ENCODE peak calls at places on chromosome 15, in six cellular contexts. One of them, this sample, is unnamed.

GRCh38 chr15:65558336-65558735 is 28.1 kb downstream of the HACD3 start:
- DNase-seq in heart left ventricle: no peak
- DNase-seq in effector memory CD8-positive, alpha-beta T cell: no peak
- DNase-seq in cardiac septum: no peak
- DNase-seq in DMS 273 treated with DMSO at 0.1 percent for 48 hours: no peak
- DNase-seq in T-helper 2 cell: no peak
- DNase-seq in this sample: no peak

GRCh38 chr15:52021128-52021671 is 2.2 kb downstream of the MAPK6 start:
- DNase-seq in heart left ventricle: no peak
- DNase-seq in effector memory CD8-positive, alpha-beta T cell: peak; percentile 36
- DNase-seq in cardiac septum: no peak
- DNase-seq in DMS 273 treated with DMSO at 0.1 percent for 48 hours: peak; percentile 25
- DNase-seq in T-helper 2 cell: peak; percentile 51
- DNase-seq in this sample: no peak

GRCh38 chr15:62068787-62069170 is 2.0 kb downstream of the C2CD4A start:
- DNase-seq in heart left ventricle: no peak
- DNase-seq in effector memory CD8-positive, alpha-beta T cell: no peak
- DNase-seq in cardiac septum: no peak
- DNase-seq in DMS 273 treated with DMSO at 0.1 percent for 48 hours: no peak
- DNase-seq in T-helper 2 cell: no peak
- DNase-seq in this sample: no peak

GRCh38 chr15:37079726-37080125 is 20.6 kb downstream of the MEIS2 start:
- DNase-seq in heart left ventricle: no peak
- DNase-seq in effector memory CD8-positive, alpha-beta T cell: no peak
- DNase-seq in cardiac septum: no peak
- DNase-seq in DMS 273 treated with DMSO at 0.1 percent for 48 hours: no peak
- DNase-seq in T-helper 2 cell: no peak
- DNase-seq in this sample: no peak

GRCh38 chr15:88649753-88650551 is 11.1 kb downstream of the ISG20 start:
- DNase-seq in heart left ventricle: no peak
- DNase-seq in effector memory CD8-positive, alpha-beta T cell: no peak
- DNase-seq in cardiac septum: no peak
- DNase-seq in DMS 273 treated with DMSO at 0.1 percent for 48 hours: no peak
- DNase-seq in T-helper 2 cell: no peak
- DNase-seq in this sample: peak; percentile 74

GRCh38 chr15:31974855-31975421 is 55.4 kb upstream of the CHRNA7 start:
- DNase-seq in heart left ventricle: no peak
- DNase-seq in effector memory CD8-positive, alpha-beta T cell: peak; percentile 10
- DNase-seq in cardiac septum: no peak
- DNase-seq in DMS 273 treated with DMSO at 0.1 percent for 48 hours: peak; percentile 31
- DNase-seq in T-helper 2 cell: no peak
- DNase-seq in this sample: no peak

GRCh38 chr15:84816694-84817460 is at the start of gene ALPK3:
- DNase-seq in heart left ventricle: peak; percentile 85
- DNase-seq in effector memory CD8-positive, alpha-beta T cell: no peak
- DNase-seq in cardiac septum: peak; percentile 90
- DNase-seq in DMS 273 treated with DMSO at 0.1 percent for 48 hours: no peak
- DNase-seq in T-helper 2 cell: no peak
- DNase-seq in this sample: peak; percentile 87

GRCh38 chr15:81097893-81098280 is 36.2 kb upstream of the CFAP161 start:
- DNase-seq in heart left ventricle: peak; percentile 59
- DNase-seq in effector memory CD8-positive, alpha-beta T cell: no peak
- DNase-seq in cardiac septum: no peak
- DNase-seq in DMS 273 treated with DMSO at 0.1 percent for 48 hours: peak; percentile 7
- DNase-seq in T-helper 2 cell: no peak
- DNase-seq in this sample: no peak

GRCh38 chr15:99651023-99651807 is 82.0 kb downstream of the LYSMD4 start:
- DNase-seq in heart left ventricle: no peak
- DNase-seq in effector memory CD8-positive, alpha-beta T cell: no peak
- DNase-seq in cardiac septum: no peak
- DNase-seq in DMS 273 treated with DMSO at 0.1 percent for 48 hours: no peak
- DNase-seq in T-helper 2 cell: no peak
- DNase-seq in this sample: no peak

GRCh38 chr15:80105193-80105984 is 45.9 kb downstream of the ZFAND6 start:
- DNase-seq in heart left ventricle: no peak
- DNase-seq in effector memory CD8-positive, alpha-beta T cell: no peak
- DNase-seq in cardiac septum: no peak
- DNase-seq in DMS 273 treated with DMSO at 0.1 percent for 48 hours: no peak
- DNase-seq in T-helper 2 cell: no peak
- DNase-seq in this sample: no peak

GRCh38 chr15:48361690-48362089 is 30.5 kb downstream of the DUT start:
- DNase-seq in heart left ventricle: no peak
- DNase-seq in effector memory CD8-positive, alpha-beta T cell: no peak
- DNase-seq in cardiac septum: no peak
- DNase-seq in DMS 273 treated with DMSO at 0.1 percent for 48 hours: no peak
- DNase-seq in T-helper 2 cell: no peak
- DNase-seq in this sample: no peak

GRCh38 chr15:57591822-57592367 is at the start of gene MYZAP:
- DNase-seq in heart left ventricle: peak; percentile 82
- DNase-seq in effector memory CD8-positive, alpha-beta T cell: no peak
- DNase-seq in cardiac septum: peak; percentile 81
- DNase-seq in DMS 273 treated with DMSO at 0.1 percent for 48 hours: no peak
- DNase-seq in T-helper 2 cell: peak; percentile 27
- DNase-seq in this sample: no peak

GRCh38 chr15:70016511-70016994 is 81.2 kb downstream of the TLE3 start:
- DNase-seq in heart left ventricle: no peak
- DNase-seq in effector memory CD8-positive, alpha-beta T cell: no peak
- DNase-seq in cardiac septum: peak; percentile 31
- DNase-seq in DMS 273 treated with DMSO at 0.1 percent for 48 hours: no peak
- DNase-seq in T-helper 2 cell: no peak
- DNase-seq in this sample: peak; percentile 60

GRCh38 chr15:69679623-69680228 is 227.1 kb downstream of the RPLP1 start:
- DNase-seq in heart left ventricle: no peak
- DNase-seq in effector memory CD8-positive, alpha-beta T cell: peak; percentile 24
- DNase-seq in cardiac septum: no peak
- DNase-seq in DMS 273 treated with DMSO at 0.1 percent for 48 hours: no peak
- DNase-seq in T-helper 2 cell: no peak
- DNase-seq in this sample: no peak

GRCh38 chr15:72184165-72184811 is 13.3 kb downstream of the GRAMD2A start:
- DNase-seq in heart left ventricle: no peak
- DNase-seq in effector memory CD8-positive, alpha-beta T cell: no peak
- DNase-seq in cardiac septum: no peak
- DNase-seq in DMS 273 treated with DMSO at 0.1 percent for 48 hours: no peak
- DNase-seq in T-helper 2 cell: no peak
- DNase-seq in this sample: no peak

GRCh38 chr15:31856581-31856980 is 173.7 kb upstream of the CHRNA7 start:
- DNase-seq in heart left ventricle: no peak
- DNase-seq in effector memory CD8-positive, alpha-beta T cell: no peak
- DNase-seq in cardiac septum: no peak
- DNase-seq in DMS 273 treated with DMSO at 0.1 percent for 48 hours: no peak
- DNase-seq in T-helper 2 cell: no peak
- DNase-seq in this sample: no peak

GRCh38 chr15:75043509-75044257 is 20.3 kb downstream of the PPCDC start:
- DNase-seq in heart left ventricle: peak; percentile 97
- DNase-seq in effector memory CD8-positive, alpha-beta T cell: peak; percentile 6
- DNase-seq in cardiac septum: peak; percentile 98
- DNase-seq in DMS 273 treated with DMSO at 0.1 percent for 48 hours: peak; percentile 26
- DNase-seq in T-helper 2 cell: no peak
- DNase-seq in this sample: peak; percentile 97

GRCh38 chr15:63042879-63043340 is 363 bp downstream of the TPM1 start:
- DNase-seq in heart left ventricle: peak; percentile 69
- DNase-seq in effector memory CD8-positive, alpha-beta T cell: no peak
- DNase-seq in cardiac septum: no peak
- DNase-seq in DMS 273 treated with DMSO at 0.1 percent for 48 hours: no peak
- DNase-seq in T-helper 2 cell: no peak
- DNase-seq in this sample: no peak

GRCh38 chr15:73330206-73331051 is 38.3 kb downstream of the HCN4 start:
- DNase-seq in heart left ventricle: peak; percentile 60
- DNase-seq in effector memory CD8-positive, alpha-beta T cell: no peak
- DNase-seq in cardiac septum: peak; percentile 70
- DNase-seq in DMS 273 treated with DMSO at 0.1 percent for 48 hours: no peak
- DNase-seq in T-helper 2 cell: no peak
- DNase-seq in this sample: peak; percentile 82

GRCh38 chr15:53976844-53977392 is 1.3 kb upstream of the UNC13C start:
- DNase-seq in heart left ventricle: no peak
- DNase-seq in effector memory CD8-positive, alpha-beta T cell: no peak
- DNase-seq in cardiac septum: no peak
- DNase-seq in DMS 273 treated with DMSO at 0.1 percent for 48 hours: no peak
- DNase-seq in T-helper 2 cell: no peak
- DNase-seq in this sample: no peak

GRCh38 chr15:96331141-96331941 is 841 bp downstream of the NR2F2 start:
- DNase-seq in heart left ventricle: peak; percentile 65
- DNase-seq in effector memory CD8-positive, alpha-beta T cell: no peak
- DNase-seq in cardiac septum: no peak
- DNase-seq in DMS 273 treated with DMSO at 0.1 percent for 48 hours: no peak
- DNase-seq in T-helper 2 cell: no peak
- DNase-seq in this sample: no peak

GRCh38 chr15:77393471-77393840 is 26.4 kb downstream of the PEAK1 start:
- DNase-seq in heart left ventricle: no peak
- DNase-seq in effector memory CD8-positive, alpha-beta T cell: no peak
- DNase-seq in cardiac septum: no peak
- DNase-seq in DMS 273 treated with DMSO at 0.1 percent for 48 hours: no peak
- DNase-seq in T-helper 2 cell: no peak
- DNase-seq in this sample: no peak

GRCh38 chr15:39789736-39790135 is 7.1 kb upstream of the FSIP1 start:
- DNase-seq in heart left ventricle: no peak
- DNase-seq in effector memory CD8-positive, alpha-beta T cell: no peak
- DNase-seq in cardiac septum: no peak
- DNase-seq in DMS 273 treated with DMSO at 0.1 percent for 48 hours: no peak
- DNase-seq in T-helper 2 cell: no peak
- DNase-seq in this sample: no peak

GRCh38 chr15:78540135-78540954 is at the start of gene PSMA4:
- DNase-seq in heart left ventricle: peak; percentile 97
- DNase-seq in effector memory CD8-positive, alpha-beta T cell: peak; percentile 94
- DNase-seq in cardiac septum: peak; percentile 98
- DNase-seq in DMS 273 treated with DMSO at 0.1 percent for 48 hours: peak; percentile 44
- DNase-seq in T-helper 2 cell: peak; percentile 91
- DNase-seq in this sample: peak; percentile 97

GRCh38 chr15:96119734-96120133 is 210.8 kb upstream of the NR2F2 start:
- DNase-seq in heart left ventricle: no peak
- DNase-seq in effector memory CD8-positive, alpha-beta T cell: no peak
- DNase-seq in cardiac septum: no peak
- DNase-seq in DMS 273 treated with DMSO at 0.1 percent for 48 hours: no peak
- DNase-seq in T-helper 2 cell: no peak
- DNase-seq in this sample: no peak

GRCh38 chr15:52317022-52317421 is 21.4 kb upstream of the MYO5C start:
- DNase-seq in heart left ventricle: no peak
- DNase-seq in effector memory CD8-positive, alpha-beta T cell: no peak
- DNase-seq in cardiac septum: no peak
- DNase-seq in DMS 273 treated with DMSO at 0.1 percent for 48 hours: no peak
- DNase-seq in T-helper 2 cell: no peak
- DNase-seq in this sample: no peak

GRCh38 chr15:96285306-96285705 is 45.2 kb upstream of the NR2F2 start:
- DNase-seq in heart left ventricle: no peak
- DNase-seq in effector memory CD8-positive, alpha-beta T cell: no peak
- DNase-seq in cardiac septum: no peak
- DNase-seq in DMS 273 treated with DMSO at 0.1 percent for 48 hours: no peak
- DNase-seq in T-helper 2 cell: no peak
- DNase-seq in this sample: no peak

GRCh38 chr15:48392356-48392755 is 61.1 kb downstream of the DUT start:
- DNase-seq in heart left ventricle: no peak
- DNase-seq in effector memory CD8-positive, alpha-beta T cell: no peak
- DNase-seq in cardiac septum: no peak
- DNase-seq in DMS 273 treated with DMSO at 0.1 percent for 48 hours: no peak
- DNase-seq in T-helper 2 cell: no peak
- DNase-seq in this sample: no peak

GRCh38 chr15:82132742-82133141 is 86.9 kb upstream of the MEX3B start:
- DNase-seq in heart left ventricle: no peak
- DNase-seq in effector memory CD8-positive, alpha-beta T cell: no peak
- DNase-seq in cardiac septum: no peak
- DNase-seq in DMS 273 treated with DMSO at 0.1 percent for 48 hours: no peak
- DNase-seq in T-helper 2 cell: no peak
- DNase-seq in this sample: no peak

GRCh38 chr15:26081758-26082068 is 218.6 kb upstream of the ATP10A start:
- DNase-seq in heart left ventricle: no peak
- DNase-seq in effector memory CD8-positive, alpha-beta T cell: no peak
- DNase-seq in cardiac septum: no peak
- DNase-seq in DMS 273 treated with DMSO at 0.1 percent for 48 hours: no peak
- DNase-seq in T-helper 2 cell: no peak
- DNase-seq in this sample: no peak

GRCh38 chr15:45648521-45649200 is 13.8 kb downstream of the SQOR start:
- DNase-seq in heart left ventricle: no peak
- DNase-seq in effector memory CD8-positive, alpha-beta T cell: no peak
- DNase-seq in cardiac septum: no peak
- DNase-seq in DMS 273 treated with DMSO at 0.1 percent for 48 hours: no peak
- DNase-seq in T-helper 2 cell: no peak
- DNase-seq in this sample: no peak

This sample was measured in mesenteric fat pad.